ENCODE peak calls at places on chromosomes 2 and 18, in ten cellular contexts. V, E, T, W, X, S, Y, N, G and C are unnamed samples.

GRCh38 chr2:42138163-42139016 is 30.8 kb upstream of the EML4 start:
- DNase-seq in S (no peak), T (no peak), N (peak), Y (no peak), W (peak), V (no peak), G (peak), X (no peak), E (no peak), C (peak)

GRCh38 chr2:97913846-97914245 is 81.9 kb downstream of the TMEM131 start:
- DNase-seq in N (no peak), E (no peak), V (no peak), Y (no peak), X (no peak), T (no peak), G (no peak), S (no peak), W (no peak), C (no peak)

GRCh38 chr2:113081458-113082210 is 13.9 kb downstream of the IL1F10 start:
- DNase-seq in E (no peak), W (no peak), V (no peak), S (no peak), N (no peak), T (no peak), G (no peak), X (no peak), Y (no peak), C (no peak)

GRCh38 chr2:26970244-26970927 is at the start of gene MAPRE3:
- DNase-seq in X (peak), T (peak), N (peak), S (peak), G (peak), V (peak), W (peak), E (peak), Y (peak), C (peak)

GRCh38 chr2:55160422-55160821 is 71.7 kb downstream of the CLHC1 start:
- DNase-seq in T (no peak), V (no peak), S (no peak), N (no peak), W (no peak), G (no peak), Y (no peak), X (no peak), E (no peak), C (no peak)

GRCh38 chr2:204950695-204951094 is 405.4 kb downstream of the PARD3B start:
- DNase-seq in S (no peak), E (no peak), T (no peak), Y (no peak), W (no peak), N (peak), X (no peak), V (no peak), G (no peak), C (peak)

GRCh38 chr2:8608411-8608954 is 73.4 kb upstream of the ID2 start:
- DNase-seq in S (no peak), Y (no peak), G (no peak), N (peak), X (no peak), V (no peak), T (no peak), W (no peak), E (no peak), C (no peak)

GRCh38 chr18:79884296-79884962 is 67.0 kb downstream of the SLC66A2 start:
- DNase-seq in G (no peak), E (no peak), N (no peak), S (peak), Y (no peak), T (no peak), X (no peak), V (peak), W (no peak), C (no peak)

GRCh38 chr2:14288016-14288415 is 344.5 kb upstream of the LRATD1 start:
- DNase-seq in V (no peak), X (no peak), S (no peak), Y (no peak), W (no peak), E (no peak), G (no peak), T (no peak), N (no peak), C (no peak)

GRCh38 chr18:46555724-46556123 is 101.3 kb downstream of the LOXHD1 start:
- DNase-seq in E (peak), G (no peak), W (peak), N (peak), T (no peak), Y (peak), V (peak), S (no peak), X (no peak), C (peak)

GRCh38 chr2:55106148-55106547 is 55.9 kb upstream of the RTN4 start:
- DNase-seq in N (peak), W (no peak), E (no peak), S (no peak), V (no peak), X (no peak), T (no peak), G (no peak), Y (no peak), C (no peak)

GRCh38 chr2:201517094-201517493 is 65.6 kb downstream of the STRADB start:
- DNase-seq in T (no peak), S (no peak), N (peak), X (no peak), E (no peak), W (peak), G (no peak), Y (no peak), V (no peak), C (peak)

GRCh38 chr2:119453972-119454593 is 22.4 kb downstream of the TMEM37 start:
- DNase-seq in W (no peak), E (no peak), X (no peak), Y (no peak), V (no peak), N (no peak), T (no peak), S (peak), G (no peak), C (no peak)

GRCh38 chr2:138275881-138276280 is 225.7 kb upstream of the SPOPL start:
- DNase-seq in N (no peak), E (no peak), Y (no peak), W (peak), V (no peak), S (no peak), G (no peak), X (no peak), T (no peak), C (peak)

GRCh38 chr2:45009928-45010705 is 865 bp upstream of the SIX2 start:
- DNase-seq in G (peak), V (peak), T (peak), E (no peak), X (no peak), Y (peak), S (peak), W (peak), N (peak), C (peak)

GRCh38 chr2:168470188-168470879 is 14.3 kb downstream of the CERS6 start:
- DNase-seq in N (no peak), T (no peak), G (no peak), Y (no peak), S (no peak), V (peak), W (no peak), E (no peak), X (peak), C (no peak)

GRCh38 chr2:123359636-123360035 is 665.5 kb upstream of the CNTNAP5 start:
- DNase-seq in E (no peak), W (no peak), N (no peak), S (no peak), G (no peak), Y (no peak), V (no peak), T (no peak), X (no peak), C (no peak)

GRCh38 chr2:172734711-172735645 is 667 bp upstream of the RAPGEF4 start:
- DNase-seq in X (no peak), V (peak), T (no peak), Y (no peak), E (no peak), W (peak), S (no peak), G (no peak), N (no peak), C (no peak)

GRCh38 chr2:240619506-240620148 is 5.7 kb upstream of the GPR35 start:
- DNase-seq in W (peak), N (no peak), T (no peak), S (peak), X (no peak), E (no peak), Y (peak), G (peak), V (no peak), C (no peak)

GRCh38 chr18:36372902-36373301 is 75.4 kb downstream of the FHOD3 start:
- DNase-seq in V (no peak), G (no peak), N (peak), W (peak), T (no peak), Y (no peak), X (no peak), S (no peak), E (no peak), C (peak)

GRCh38 chr2:218218409-218219185 is 1.6 kb downstream of the ARPC2 start:
- DNase-seq in N (no peak), V (no peak), T (no peak), S (no peak), Y (no peak), G (no peak), E (peak), W (no peak), X (no peak), C (no peak)

GRCh38 chr2:240911641-240912265 is 5.6 kb downstream of the CROCC2 start:
- DNase-seq in V (no peak), Y (no peak), G (no peak), N (no peak), T (no peak), E (no peak), S (no peak), W (peak), X (no peak), C (peak)

GRCh38 chr2:231590614-231591013 is 2.0 kb upstream of the TEX44 start:
- DNase-seq in G (no peak), T (no peak), E (no peak), X (no peak), Y (no peak), V (no peak), N (no peak), W (no peak), S (no peak), C (no peak)

GRCh38 chr2:26619096-26619495 is 22.1 kb downstream of the CIB4 start:
- DNase-seq in E (no peak), N (no peak), S (peak), X (no peak), T (no peak), Y (no peak), V (no peak), W (no peak), G (peak), C (no peak)

GRCh38 chr18:50750546-50750945 is 69.3 kb downstream of the MRO start:
- DNase-seq in X (no peak), Y (no peak), W (no peak), E (no peak), S (no peak), G (no peak), V (no peak), T (no peak), N (no peak), C (no peak)